ENCODE peak calls at places on chromosomes 7 and 10, in seven cellular contexts. E is CD4-positive, alpha-beta T cell; W is epithelial cell of esophagus; L is mucosa of descending colon; V is Calu3; B is HFFc6; F is cardiac fibroblast. U is an unnamed sample.

GRCh38 chr7:81662531-81662930 is 107.3 kb downstream of the HGF start:
- DNase-seq in V (no peak), L (no peak), W (peak; percentile 13), E (no peak), B (no peak), F (peak; percentile 29), U (no peak)

GRCh38 chr10:95312264-95312663 is 21.5 kb upstream of the PDLIM1 start:
- DNase-seq in W (no peak), E (no peak), V (no peak), F (peak; percentile 5), B (no peak), L (no peak), U (no peak)

GRCh38 chr7:99543916-99544315 is 8.0 kb downstream of the FAM200A start:
- DNase-seq in F (no peak), W (no peak), L (no peak), B (no peak), V (no peak), E (no peak), U (no peak)

GRCh38 chr10:11045995-11046394 is 28.3 kb downstream of the CELF2 start:
- DNase-seq in B (no peak), W (no peak), V (no peak), L (no peak), E (no peak), F (no peak), U (no peak)

GRCh38 chr10:131831561-131831960 is 69.2 kb upstream of the PPP2R2D start:
- DNase-seq in V (no peak), E (no peak), W (no peak), F (no peak), L (no peak), B (no peak), U (no peak)

GRCh38 chr10:34764347-34764991 is 50.6 kb downstream of the PARD3 start:
- DNase-seq in L (no peak), E (no peak), W (no peak), F (no peak), V (no peak), B (no peak), U (no peak)

GRCh38 chr7:128891110-128891941 is 19.2 kb downstream of the KCP start:
- DNase-seq in E (no peak), B (no peak), F (no peak), V (peak; percentile 82), L (no peak), W (peak; percentile 47), U (no peak)

GRCh38 chr7:114086491-114086905 is 167.7 kb upstream of the PPP1R3A start:
- DNase-seq in F (no peak), L (peak; percentile 54), E (no peak), V (peak; percentile 45), W (no peak), B (no peak), U (peak; percentile 34)

GRCh38 chr10:123147635-123148413 is at the start of gene HMX2:
- DNase-seq in E (no peak), W (no peak), B (no peak), F (no peak), V (no peak), L (no peak), U (peak; percentile 26)

GRCh38 chr7:100465702-100466311 is 1.7 kb upstream of the SPACDR start:
- DNase-seq in E (no peak), W (peak; percentile 51), B (peak; percentile 45), F (peak; percentile 74), V (peak; percentile 73), L (peak; percentile 66), U (no peak)

GRCh38 chr10:1420663-1421362 is 316.5 kb downstream of the ADARB2 start:
- DNase-seq in F (peak; percentile 9), E (peak; percentile 34), L (peak; percentile 71), B (no peak), V (peak; percentile 75), W (peak; percentile 35), U (peak; percentile 75)
- TF ChIP-seq CTCF in F (peak; percentile 33), E (peak; percentile 29), L (peak; percentile 21), B (peak; percentile 68), V (peak; percentile 54), W (peak; percentile 51), U (peak; percentile 91)

DNA sequence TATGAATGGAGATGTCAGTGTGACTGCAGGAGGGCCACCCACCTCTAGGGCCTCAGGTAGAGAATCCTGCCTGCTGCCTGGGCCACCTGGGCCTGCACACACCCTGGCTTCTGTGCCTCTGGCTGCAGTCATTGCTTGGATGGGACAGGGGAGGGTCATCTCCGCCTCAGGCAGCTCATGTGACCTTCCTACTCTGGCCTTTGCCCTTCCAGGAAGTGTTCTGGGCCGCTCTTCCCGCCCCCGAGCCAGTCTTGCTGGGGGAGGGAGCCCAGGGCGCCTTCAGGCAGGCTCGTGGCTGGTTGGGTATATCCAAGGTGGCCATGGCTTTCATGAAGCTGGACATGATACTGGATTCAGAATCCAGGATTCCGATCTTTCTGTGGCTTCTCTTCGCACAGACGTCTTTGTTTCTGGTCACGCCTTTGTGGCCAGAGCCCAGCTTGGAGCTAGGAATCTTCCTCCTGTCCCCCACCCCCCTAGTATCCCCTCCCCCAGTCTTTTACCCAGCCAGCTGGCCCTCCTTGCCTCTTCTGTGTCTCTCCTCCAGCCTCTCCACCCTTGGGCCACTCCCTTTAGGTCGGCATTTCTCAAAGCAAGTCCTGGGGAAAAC is 119.5 kb downstream of the ZMIZ1 start:
- DNase-seq in V (no peak), B (no peak), F (no peak), L (peak; percentile 49), W (no peak), E (no peak), U (no peak)
- TF ChIP-seq CTCF in V (no peak), B (no peak), F (no peak), L (no peak), W (no peak), E (no peak), U (no peak)

DNA sequence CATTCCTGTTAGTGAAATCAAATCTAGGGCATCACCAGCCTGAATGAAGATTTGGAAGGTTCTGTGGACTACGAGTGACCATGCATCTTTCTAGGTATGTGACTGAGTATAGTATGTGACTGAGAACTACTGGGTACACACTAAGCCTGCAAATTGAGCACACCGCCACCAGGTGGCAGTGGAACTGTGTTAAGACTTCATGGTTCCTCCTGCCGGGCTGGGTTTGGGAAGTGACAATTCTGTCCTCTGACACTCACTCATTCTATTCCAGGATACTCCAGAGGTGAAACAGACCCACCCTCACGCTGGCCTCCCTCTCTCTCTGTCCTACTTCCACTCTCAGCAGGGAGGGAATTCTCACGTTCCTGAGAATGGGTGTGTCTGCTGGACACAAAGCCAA is 84.0 kb upstream of the TMEM248 start:
- DNase-seq in F (peak; percentile 70), E (no peak), B (no peak), L (peak; percentile 49), W (peak; percentile 42), V (peak; percentile 22), U (no peak)
- TF ChIP-seq CTCF in F (peak; percentile 48), E (no peak), B (peak; percentile 78), L (no peak), W (peak; percentile 29), V (peak; percentile 38), U (peak; percentile 50)

GRCh38 chr7:124387056-124387455 is 354.2 kb upstream of the TMEM229A start:
- DNase-seq in F (no peak), V (no peak), E (no peak), L (no peak), B (no peak), W (no peak), U (no peak)
- TF ChIP-seq CTCF in F (no peak), V (no peak), E (no peak), L (no peak), B (no peak), W (no peak), U (no peak)

DNA sequence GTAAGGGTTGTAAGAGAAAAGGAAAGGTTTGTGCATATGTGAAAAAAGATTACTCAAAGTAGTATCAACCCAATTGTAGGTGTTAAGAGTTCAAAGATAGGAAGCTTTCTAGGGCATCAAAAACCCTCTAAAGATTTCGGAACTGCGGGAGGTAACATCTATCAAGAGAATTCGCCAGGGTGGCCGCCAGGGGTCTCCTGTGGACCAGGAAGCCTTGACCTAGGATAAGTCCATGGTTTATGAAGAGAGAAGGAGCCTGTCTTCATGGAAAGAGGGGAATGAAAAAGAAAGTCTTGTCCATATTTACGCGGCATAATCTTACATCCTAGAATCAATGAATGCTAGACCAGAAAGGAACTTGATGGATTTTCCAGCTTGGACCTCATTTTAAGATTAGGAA is 140.7 kb upstream of the CALCR start:
- DNase-seq in L (peak; percentile 44), B (peak; percentile 9), V (peak; percentile 65), W (peak; percentile 52), E (no peak), F (peak; percentile 80), U (peak; percentile 35)
- TF ChIP-seq CTCF in L (no peak), B (peak; percentile 80), V (peak; percentile 47), W (peak; percentile 55), E (no peak), F (peak; percentile 80), U (peak; percentile 84)

GRCh38 chr7:85829817-85830432 is 643.1 kb upstream of the SEMA3D start:
- DNase-seq in B (peak; percentile 31), V (no peak), F (peak; percentile 22), W (peak; percentile 16), L (peak; percentile 18), E (no peak), U (no peak)
- TF ChIP-seq CTCF in B (peak; percentile 67), V (no peak), F (peak; percentile 10), W (peak; percentile 42), L (no peak), E (no peak), U (peak; percentile 74)

GRCh38 chr7:134878731-134879295 is 99.4 kb downstream of the CALD1 start:
- DNase-seq in W (no peak), B (no peak), V (no peak), E (no peak), F (no peak), L (no peak), U (no peak)
- TF ChIP-seq CTCF in W (peak; percentile 18), B (peak; percentile 24), V (no peak), E (no peak), F (no peak), L (no peak), U (no peak)

DNA sequence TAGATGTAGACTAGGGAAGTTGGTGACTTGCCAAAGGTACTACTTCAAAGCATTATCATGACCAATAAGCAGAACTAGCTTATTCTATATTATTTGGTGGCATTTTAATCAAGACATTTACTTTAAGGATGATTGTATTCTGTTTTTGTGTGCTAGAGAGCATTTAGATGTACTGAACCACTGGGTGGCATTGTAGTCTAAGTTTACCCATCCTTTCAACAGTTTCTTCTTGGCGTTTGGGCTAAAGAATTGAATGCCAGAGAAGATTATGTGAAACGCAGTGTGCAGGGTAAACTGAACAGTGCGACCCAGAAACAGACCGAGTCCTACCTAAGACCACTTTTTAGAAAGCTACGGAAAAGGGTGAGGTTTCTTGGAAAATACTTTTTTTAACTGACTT is 26.8 kb downstream of the PRPF18 start:
- DNase-seq in E (no peak), B (peak; percentile 62), L (no peak), V (no peak), F (peak; percentile 68), W (peak; percentile 44), U (no peak)
- TF ChIP-seq CTCF in E (no peak), B (peak; percentile 75), L (no peak), V (peak; percentile 27), F (peak; percentile 47), W (peak; percentile 42), U (peak; percentile 62)

U was measured in progenitor cell of endocrine pancreas.